ENCODE peak calls at places on chromosomes 4 and X, in five cellular contexts. K is Peyer's patch, A is upper lobe of right lung, Z is psoas muscle, H is kidney epithelial cell. C is an unnamed sample.

GRCh38 chr4:152501846-152502536 is 33.9 kb downstream of the FBXW7 start:
- DNase-seq in K (no peak), A (no peak), Z (no peak), H (no peak), C (no peak)

GRCh38 chr4:48271048-48271452 is 1.4 kb upstream of the TEC start:
- DNase-seq in K (no peak), A (no peak), Z (no peak), H (no peak), C (no peak)

GRCh38 chr4:10672379-10672778 is 12.2 kb downstream of the CLNK start:
- DNase-seq in K (no peak), A (no peak), Z (no peak), H (no peak), C (no peak)

GRCh38 chrX:115650916-115651315 is 89.9 kb downstream of the PLS3 start:
- DNase-seq in K (no peak), A (no peak), Z (no peak), H (no peak), C (no peak)

GRCh38 chr4:150938873-150939499 is 76.1 kb downstream of the LRBA start:
- DNase-seq in K (no peak), A (no peak), Z (no peak), H (no peak), C (no peak)

GRCh38 chr4:6855692-6856297 is 53.8 kb upstream of the TBC1D14 start:
- DNase-seq in K (no peak), A (no peak), Z (no peak), H (no peak), C (peak)

GRCh38 chr4:130306566-130306965 is 1210.6 kb downstream of the C4orf33 start:
- DNase-seq in K (no peak), A (no peak), Z (no peak), H (no peak), C (no peak)

GRCh38 chr4:168502886-168503285 is 6.0 kb downstream of the PALLD start:
- DNase-seq in K (no peak), A (no peak), Z (no peak), H (no peak), C (no peak)

GRCh38 chr4:37803348-37803973 is 23.0 kb upstream of the PGM2 start:
- DNase-seq in K (no peak), A (no peak), Z (no peak), H (no peak), C (peak)

GRCh38 chr4:157739237-157739636 is 433.6 kb downstream of the GASK1B start:
- DNase-seq in K (no peak), A (no peak), Z (no peak), H (peak), C (no peak)

DNA sequence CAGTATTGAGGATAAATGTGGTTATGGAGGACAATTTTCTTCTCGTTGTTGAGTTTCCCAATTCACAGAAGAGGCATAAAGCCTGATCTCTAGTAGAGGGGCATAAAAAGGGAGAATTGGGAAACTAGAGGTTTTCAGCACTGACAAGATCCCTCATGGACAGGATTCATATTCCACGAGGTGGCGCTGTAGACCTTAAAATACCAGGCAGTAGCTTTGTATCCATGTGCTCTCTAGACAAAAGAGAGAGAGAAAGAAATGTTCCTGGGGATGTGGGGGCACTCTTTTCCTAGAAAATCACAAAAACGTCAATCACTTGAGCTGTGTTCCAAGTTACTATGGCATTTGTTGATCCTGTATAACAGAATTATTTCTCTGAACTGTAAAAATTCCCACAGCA is 128.3 kb downstream of the MAGEE1 start:
- DNase-seq in K (no peak), A (no peak), Z (no peak), H (no peak), C (no peak)
- TF ChIP-seq CTCF in K (no peak), A (no peak), Z (no peak), H (no peak), C (no peak)

GRCh38 chr4:108314900-108315589 is 146.3 kb upstream of the LEF1 start:
- DNase-seq in K (no peak), A (no peak), Z (no peak), H (no peak), C (no peak)
- H3K4me3 ChIP-seq in K (no peak), A (no peak), Z (no peak), H (no peak), C (no peak)

DNA sequence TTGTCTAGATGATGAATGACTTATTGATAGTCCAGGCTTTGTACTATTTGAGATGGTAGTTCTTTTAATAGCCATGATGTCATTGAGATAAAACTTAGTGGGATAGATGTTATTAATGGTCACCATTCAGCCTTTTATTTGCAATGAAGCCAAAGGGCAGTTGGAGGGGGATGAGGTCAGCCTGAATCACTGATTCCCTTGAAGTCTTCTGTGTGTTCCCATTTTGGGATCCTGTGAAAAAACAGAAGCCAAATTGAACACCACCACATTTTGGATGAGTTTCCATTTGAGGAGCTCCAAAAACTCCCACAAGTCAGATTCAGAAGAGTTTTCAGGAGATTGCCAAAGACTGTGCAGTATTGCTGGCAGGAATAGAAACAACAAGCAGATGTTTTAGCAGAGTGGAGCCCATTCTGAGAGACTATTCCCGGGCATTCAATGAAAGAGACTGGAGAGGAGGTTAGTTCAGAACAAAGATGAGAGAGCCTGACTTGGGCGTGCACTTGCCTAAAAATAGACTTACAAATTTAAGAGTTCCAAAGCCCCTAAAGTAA is 184.2 kb downstream of the IL1RAPL2 start:
- DNase-seq in K (no peak), A (no peak), Z (no peak), H (no peak), C (no peak)
- TF ChIP-seq CTCF in K (no peak), A (no peak), Z (no peak), H (no peak), C (no peak)

GRCh38 chr4:125316781-125317525 is 2.2 kb downstream of the FAT4 start:
- DNase-seq in K (peak), A (peak), Z (peak), H (no peak), C (no peak)

GRCh38 chr4:125316391-125316780 is 1.6 kb downstream of the FAT4 start:
- DNase-seq in K (peak), A (peak), Z (peak), H (no peak), C (no peak)

GRCh38 chr4:125319311-125319710 is 4.6 kb downstream of the FAT4 start:
- DNase-seq in K (no peak), A (no peak), Z (no peak), H (no peak), C (no peak)

GRCh38 chr4:125315571-125316390 is 1.0 kb downstream of the FAT4 start:
- DNase-seq in K (peak), A (peak), Z (peak), H (no peak), C (no peak)

DNA sequence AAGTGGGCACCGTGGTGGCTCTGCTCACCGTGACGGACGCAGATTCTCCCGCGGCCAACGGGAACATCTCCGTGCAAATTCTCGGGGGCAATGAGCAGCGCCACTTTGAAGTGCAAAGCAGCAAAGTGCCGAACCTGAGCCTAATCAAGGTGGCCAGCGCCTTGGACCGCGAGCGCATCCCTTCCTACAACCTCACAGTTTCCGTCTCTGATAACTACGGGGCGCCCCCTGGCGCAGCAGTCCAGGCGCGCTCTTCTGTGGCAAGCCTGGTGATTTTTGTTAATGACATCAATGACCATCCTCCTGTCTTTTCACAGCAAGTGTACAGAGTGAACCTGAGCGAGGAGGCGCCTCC is 2.7 kb downstream of the FAT4 start:
- DNase-seq in K (peak), A (no peak), Z (peak), H (no peak), C (no peak)
- H3K4me3 ChIP-seq in K (peak), A (peak), Z (peak), H (peak), C (peak)

DNA sequence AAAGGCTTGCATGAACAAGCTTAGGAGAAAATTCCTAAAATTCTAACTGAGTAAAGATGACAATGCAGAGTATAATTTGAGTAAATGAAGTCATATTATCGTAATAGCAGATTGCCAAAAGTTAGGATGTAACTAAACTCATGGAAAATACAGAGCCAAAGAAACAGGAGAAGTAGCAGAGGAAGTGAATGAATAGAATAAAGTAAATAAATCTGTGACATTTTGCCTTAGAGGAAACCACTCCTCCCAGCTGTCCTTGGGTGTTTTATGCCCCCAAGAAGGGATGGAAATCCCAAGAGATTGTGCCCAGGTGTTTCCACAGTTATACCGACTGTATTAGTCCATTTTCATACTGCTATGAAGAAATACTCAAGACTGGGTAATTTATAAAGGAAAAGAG is 1.9 kb upstream of the BMX start:
- DNase-seq in K (no peak), A (no peak), Z (no peak), H (no peak), C (no peak)
- TF ChIP-seq CTCF in K (no peak), A (no peak), Z (no peak), H (no peak), C (no peak)

DNA sequence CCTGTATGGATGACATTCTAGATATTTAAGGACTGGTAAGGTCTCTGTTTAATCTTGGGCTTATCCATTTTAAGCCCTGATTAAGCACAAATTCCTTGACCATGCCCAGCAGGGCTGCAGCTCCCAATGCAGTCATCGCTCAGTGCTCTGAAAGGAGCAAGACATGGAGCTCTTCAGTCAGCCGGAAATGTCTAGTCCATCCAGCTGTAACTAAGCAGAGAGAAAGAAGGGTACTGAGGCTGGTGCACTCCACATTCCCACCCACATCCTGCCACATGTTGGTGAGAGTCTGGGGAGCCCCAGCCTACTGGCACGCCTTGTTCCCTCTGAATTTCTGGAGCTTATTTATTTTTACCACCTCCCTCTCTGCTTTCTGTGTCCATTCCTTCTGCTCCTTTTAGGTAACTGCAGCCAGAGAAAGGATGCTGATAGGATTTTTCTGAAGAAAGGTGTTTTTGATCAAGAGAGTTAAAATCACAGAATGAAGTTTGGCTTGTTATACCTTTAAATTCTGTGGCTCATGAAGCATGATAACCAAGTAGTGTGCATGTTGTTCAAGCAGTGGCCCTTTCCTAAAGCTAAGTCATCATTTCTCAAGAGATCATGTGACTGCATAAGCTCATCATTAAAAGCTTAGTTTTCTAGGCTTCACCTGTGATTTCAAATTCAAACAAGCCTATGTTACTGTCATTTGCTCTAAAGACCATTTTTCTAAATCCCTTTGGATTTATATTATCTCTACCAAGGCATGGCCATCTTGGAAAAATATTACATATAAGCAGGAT is 74.0 kb downstream of the GALNT7 start:
- DNase-seq in K (no peak), A (no peak), Z (no peak), H (peak), C (no peak)
- H3K4me3 ChIP-seq in K (no peak), A (no peak), Z (no peak), H (no peak), C (no peak)

DNA sequence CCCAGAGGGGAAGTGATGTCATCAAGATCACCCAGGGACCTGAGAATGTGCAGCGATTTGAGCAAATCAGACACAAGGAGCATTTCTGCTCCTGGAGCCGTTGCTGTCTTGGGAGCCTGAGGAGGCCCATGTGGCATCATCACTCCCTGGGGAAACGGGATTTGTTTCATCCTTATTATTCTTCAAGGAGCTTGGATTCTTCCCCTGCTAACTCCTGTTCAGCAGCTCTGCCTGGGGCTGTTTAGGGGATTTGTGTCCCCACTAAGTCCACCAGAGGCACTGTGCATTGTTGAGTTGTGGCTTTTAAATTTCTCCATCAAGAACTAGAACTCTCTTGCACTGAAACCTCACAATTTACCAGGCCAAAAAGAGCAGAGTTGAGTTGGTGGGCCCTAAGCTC is 104.2 kb upstream of the MSX1 start:
- DNase-seq in K (no peak), A (peak), Z (no peak), H (no peak), C (no peak)
- TF ChIP-seq CTCF in K (no peak), A (no peak), Z (no peak), H (no peak), C (no peak)

GRCh38 chr4:185398618-185399017 is 2.0 kb downstream of the ANKRD37 start:
- DNase-seq in K (no peak), A (no peak), Z (no peak), H (no peak), C (no peak)
- H3K4me3 ChIP-seq in K (no peak), A (no peak), Z (peak), H (no peak), C (no peak)

C was measured in HFF-Myc.